ENCODE peak calls at places on chromosomes 16 and 17, in six cellular contexts. C is NCI-H446 treated with DMSO at 0.1 percent for 48 hours; J is stimulated activated CD8-positive, alpha-beta memory T cell treated with anti-CD3 and anti-CD28 coated beads, Interleukin-2, amount 100 ng/mL, for 1 hour; M is WTC11; U is effector CD4-positive, alpha-beta T cell; H is stimulated activated CD4-positive, alpha-beta T cell treated with anti-CD3 and anti-CD28 coated beads, TNF-alpha, amount 100 ng/mL, for 4 hours. D is an unnamed sample.

GRCh38 chr17:491086-492014 is 138.7 kb upstream of the RPH3AL start:
- DNase-seq in C (no peak), J (no peak), M (peak), U (peak), H (peak), D (peak)

GRCh38 chr16:78993342-78993741 is 607.2 kb downstream of the MAF start:
- DNase-seq in C (no peak), J (no peak), M (no peak), U (no peak), H (no peak), D (no peak)

GRCh38 chr17:65231662-65232335 is 94.6 kb downstream of the RGS9 start:
- DNase-seq in C (no peak), J (peak), M (peak), U (no peak), H (no peak), D (peak)

GRCh38 chr16:15607700-15608396 is 35.1 kb downstream of the MARF1 start:
- DNase-seq in C (no peak), J (no peak), M (no peak), U (no peak), H (no peak), D (no peak)

GRCh38 chr16:89410794-89411309 is 79.5 kb downstream of the ANKRD11 start:
- DNase-seq in C (peak), J (no peak), M (no peak), U (no peak), H (no peak), D (no peak)

GRCh38 chr17:74442670-74443515 is 11.0 kb downstream of the GPRC5C start:
- DNase-seq in C (peak), J (no peak), M (peak), U (no peak), H (no peak), D (peak)

GRCh38 chr16:29900102-29900887 is at the start of gene ASPHD1:
- DNase-seq in C (peak), J (peak), M (peak), U (peak), H (peak), D (peak)

GRCh38 chr17:37842401-37842800 is 81.8 kb upstream of the TBC1D3K start:
- DNase-seq in C (no peak), J (no peak), M (no peak), U (no peak), H (no peak), D (no peak)

GRCh38 chr17:19728114-19728495 is 11.7 kb upstream of the SLC47A2 start:
- DNase-seq in C (peak), J (no peak), M (no peak), U (no peak), H (no peak), D (no peak)

GRCh38 chr17:65662166-65662565 is 100.7 kb upstream of the AXIN2 start:
- DNase-seq in C (no peak), J (no peak), M (no peak), U (no peak), H (no peak), D (no peak)

GRCh38 chr17:59512844-59513383 is 52.5 kb upstream of the DHX40 start:
- DNase-seq in C (no peak), J (no peak), M (no peak), U (no peak), H (no peak), D (no peak)

GRCh38 chr16:57262841-57263584 is 18.0 kb downstream of the ARL2BP start:
- DNase-seq in C (no peak), J (no peak), M (no peak), U (no peak), H (no peak), D (no peak)

GRCh38 chr17:81519284-81520020 is 6.9 kb upstream of the ACTG1 start:
- DNase-seq in C (no peak), J (peak), M (peak), U (peak), H (peak), D (peak)

GRCh38 chr17:77424585-77425344 is 284.0 kb downstream of the SEC14L1 start:
- DNase-seq in C (no peak), J (no peak), M (no peak), U (no peak), H (no peak), D (peak)

GRCh38 chr16:65908568-65908967 is 457.9 kb upstream of the CDH5 start:
- DNase-seq in C (no peak), J (no peak), M (peak), U (no peak), H (no peak), D (peak)

GRCh38 chr17:42381898-42382297 is 6.3 kb downstream of the STAT3 start:
- DNase-seq in C (no peak), J (no peak), M (no peak), U (no peak), H (no peak), D (no peak)

GRCh38 chr16:10988164-10988803 is 43.9 kb downstream of the CLEC16A start:
- DNase-seq in C (no peak), J (no peak), M (peak), U (no peak), H (peak), D (no peak)

GRCh38 chr16:72427001-72427785 is 255.2 kb upstream of the PMFBP1 start:
- DNase-seq in C (no peak), J (no peak), M (no peak), U (no peak), H (no peak), D (no peak)

GRCh38 chr17:32693135-32693897 is 183.6 kb downstream of the MYO1D start:
- DNase-seq in C (peak), J (no peak), M (no peak), U (no peak), H (no peak), D (no peak)

GRCh38 chr16:57184113-57184512 is 1.7 kb downstream of the PSME3IP1 start:
- DNase-seq in C (no peak), J (no peak), M (no peak), U (no peak), H (no peak), D (no peak)

GRCh38 chr17:7463368-7463846 is 16.0 kb downstream of the ZBTB4 start:
- DNase-seq in C (no peak), J (no peak), M (no peak), U (no peak), H (no peak), D (no peak)

GRCh38 chr16:57446530-57447141 is 549 bp downstream of the CIAPIN1 start:
- DNase-seq in C (no peak), J (no peak), M (no peak), U (no peak), H (no peak), D (no peak)

GRCh38 chr17:8681175-8681949 is 50.8 kb upstream of the MYH10 start:
- DNase-seq in C (no peak), J (no peak), M (no peak), U (no peak), H (no peak), D (no peak)

GRCh38 chr17:9432121-9432866 is 143.3 kb downstream of the STX8 start:
- DNase-seq in C (no peak), J (no peak), M (no peak), U (no peak), H (no peak), D (no peak)